ENCODE peak calls at places on chromosomes 5 and 9, in seven cellular contexts. E is T1000; U is NCI-H1092; P is H1; K is HT-29; I is central memory CD8-positive, alpha-beta T cell; G is cardiac muscle cell. O is an unnamed sample.

GRCh38 chr9:111627260-111627963 is 3.7 kb upstream of the DNAJC25 start:
- DNase-seq in P (no peak), G (no peak), K (no peak), U (no peak), E (no peak), I (no peak), O (no peak)

GRCh38 chr9:125746017-125746773 is 978 bp upstream of the PBX3 start:
- DNase-seq in E (peak), P (peak), U (peak), I (peak), G (peak), K (peak), O (peak)

GRCh38 chr9:336039-336438 is 121.4 kb downstream of the DOCK8 start:
- DNase-seq in U (no peak), K (no peak), P (no peak), I (no peak), E (no peak), G (no peak), O (no peak)

GRCh38 chr5:67182406-67182805 is 14.2 kb downstream of the CD180 start:
- DNase-seq in E (peak), I (no peak), G (peak), P (peak), U (no peak), K (peak), O (no peak)

GRCh38 chr5:59187772-59188347 is 605.0 kb downstream of the RAB3C start:
- DNase-seq in E (no peak), G (no peak), I (no peak), P (no peak), U (no peak), K (no peak), O (no peak)

GRCh38 chr5:74648835-74649286 is 8.3 kb upstream of the ENC1 start:
- DNase-seq in G (peak), E (no peak), U (peak), K (peak), P (no peak), I (no peak), O (peak)

GRCh38 chr5:172439785-172440480 is 14.4 kb downstream of the SH3PXD2B start:
- DNase-seq in I (no peak), K (no peak), G (no peak), E (no peak), P (no peak), U (no peak), O (no peak)

GRCh38 chr9:109062543-109062942 is 49.2 kb upstream of the CTNNAL1 start:
- DNase-seq in G (no peak), U (no peak), I (no peak), K (no peak), E (no peak), P (no peak), O (no peak)

GRCh38 chr5:17732351-17732923 is 98.2 kb downstream of the TAF11L14 start:
- DNase-seq in P (no peak), K (no peak), E (no peak), I (no peak), U (no peak), G (no peak), O (no peak)

GRCh38 chr5:118592678-118593328 is 395.5 kb downstream of the DTWD2 start:
- DNase-seq in U (no peak), I (no peak), P (no peak), G (no peak), E (no peak), K (no peak), O (no peak)

GRCh38 chr5:143118222-143118621 is 285.3 kb downstream of the NR3C1 start:
- DNase-seq in E (no peak), I (no peak), P (no peak), U (no peak), G (no peak), K (no peak), O (no peak)

GRCh38 chr5:177509991-177510566 is 453 bp upstream of the DOK3 start:
- DNase-seq in I (no peak), E (no peak), K (no peak), G (no peak), P (no peak), U (no peak), O (no peak)

GRCh38 chr5:112013660-112014059 is 256.7 kb upstream of the NREP start:
- DNase-seq in P (no peak), U (no peak), G (no peak), E (no peak), K (no peak), I (no peak), O (no peak)

GRCh38 chr5:67346611-67347010 is 150.0 kb upstream of the CD180 start:
- DNase-seq in I (no peak), E (no peak), K (no peak), U (no peak), G (no peak), P (no peak), O (no peak)

GRCh38 chr5:132436936-132437335 is 53.6 kb downstream of the IRF1 start:
- DNase-seq in U (no peak), G (no peak), E (no peak), K (no peak), P (no peak), I (no peak), O (no peak)

GRCh38 chr9:93681316-93682154 is 105.2 kb downstream of the PHF2 start:
- DNase-seq in G (no peak), U (no peak), E (no peak), P (peak), K (no peak), I (peak), O (no peak)

GRCh38 chr9:93257808-93258331 is 73.9 kb downstream of the WNK2 start:
- DNase-seq in K (no peak), E (no peak), U (no peak), P (peak), I (peak), G (no peak), O (no peak)

GRCh38 chr5:179296150-179296821 is 49.0 kb downstream of the ADAMTS2 start:
- DNase-seq in K (no peak), P (no peak), I (no peak), U (no peak), E (no peak), G (no peak), O (no peak)

GRCh38 chr9:117696141-117696540 is 8.1 kb upstream of the TLR4 start:
- DNase-seq in G (no peak), K (no peak), I (no peak), U (no peak), P (no peak), E (no peak), O (no peak)

GRCh38 chr9:24897826-24898225 is 352.1 kb upstream of the IZUMO3 start:
- DNase-seq in E (no peak), P (no peak), I (no peak), U (no peak), G (no peak), K (no peak), O (no peak)

GRCh38 chr5:177454397-177455035 is 7.9 kb downstream of the PRR7 start:
- DNase-seq in P (peak), I (peak), U (peak), K (peak), E (peak), G (peak), O (peak)

GRCh38 chr5:134148986-134149539 is 27.7 kb downstream of the SKP1 start:
- DNase-seq in E (no peak), U (no peak), K (no peak), I (no peak), P (no peak), G (no peak), O (no peak)

GRCh38 chr9:114894801-114895433 is 35.5 kb downstream of the TNFSF8 start:
- DNase-seq in I (no peak), E (peak), G (no peak), K (peak), P (no peak), U (peak), O (no peak)

GRCh38 chr5:1552469-1553255 is 28.9 kb upstream of the LPCAT1 start:
- DNase-seq in G (no peak), K (no peak), E (no peak), U (peak), P (peak), I (no peak), O (peak)

GRCh38 chr9:137774775-137775386 is 102.7 kb upstream of the CACNA1B start:
- DNase-seq in I (no peak), P (no peak), K (no peak), G (no peak), U (no peak), E (no peak), O (no peak)

GRCh38 chr5:6766558-6767191 is 53.4 kb downstream of the TENT4A start:
- DNase-seq in E (peak), G (peak), K (peak), P (no peak), U (peak), I (no peak), O (peak)

GRCh38 chr9:129886226-129887174 is 51.2 kb downstream of the USP20 start:
- DNase-seq in G (no peak), P (no peak), I (peak), E (no peak), K (no peak), U (no peak), O (peak)

GRCh38 chr9:116345393-116345792 is 191.8 kb downstream of the PAPPA start:
- DNase-seq in K (no peak), P (no peak), U (no peak), I (no peak), E (no peak), G (no peak), O (no peak)

GRCh38 chr9:38417003-38417965 is 7.0 kb downstream of the IGFBPL1 start:
- DNase-seq in U (peak), P (peak), G (no peak), K (peak), I (no peak), E (no peak), O (peak)

GRCh38 chr5:115209279-115209678 is 39.6 kb upstream of the TRIM36 start:
- DNase-seq in E (no peak), U (no peak), P (no peak), K (no peak), G (no peak), I (no peak), O (no peak)

GRCh38 chr5:81349161-81349560 is 44.8 kb downstream of the ACOT12 start:
- DNase-seq in G (no peak), E (no peak), K (no peak), U (no peak), P (no peak), I (no peak), O (no peak)

GRCh38 chr9:107260437-107261081 is 22.5 kb upstream of the RAD23B start:
- DNase-seq in I (no peak), E (no peak), U (no peak), P (no peak), K (no peak), G (no peak), O (no peak)

GRCh38 chr9:117103711-117104110 is 311.1 kb downstream of the ASTN2 start:
- DNase-seq in I (no peak), K (no peak), U (no peak), G (no peak), E (no peak), P (no peak), O (no peak)